ENCODE peak calls at places on chromosomes 16 and 17, in nine cellular contexts. D is GM12892, T is A549, J is body of pancreas, E is IMR-90, V is HepG2, O is heart left ventricle, B is stomach, A is adrenal gland. P is an unnamed sample.
A peak's percentile ranks its signal among the peaks of the same experiment; 100 is the strongest.

GRCh38 chr16:70474320-70475053 is 20.1 kb downstream of the FCSK start:
- DNase-seq in D (no peak), T (no peak), J (no peak), E (no peak), V (no peak), O (no peak), B (no peak), A (no peak), P (no peak)

GRCh38 chr16:79299154-79299799 is 301.3 kb downstream of the MAF start:
- DNase-seq in D (no peak), T (no peak), J (no peak), E (no peak), V (no peak), O (no peak), B (no peak), A (no peak), P (no peak)

GRCh38 chr17:18380471-18381157 is 3.0 kb downstream of the EVPLL start:
- DNase-seq in D (no peak), T (no peak), J (no peak), E (no peak), V (no peak), O (no peak), B (no peak), A (no peak), P (no peak)

GRCh38 chr17:9768381-9768934 is 22.9 kb downstream of the DHRS7C start:
- DNase-seq in D (no peak), T (peak; percentile 60), J (no peak), E (peak; percentile 16), V (peak; percentile 14), O (no peak), B (no peak), A (no peak), P (peak; percentile 36)

GRCh38 chr17:10094806-10095205 is 103.6 kb downstream of the GAS7 start:
- DNase-seq in D (no peak), T (no peak), J (no peak), E (no peak), V (no peak), O (no peak), B (no peak), A (no peak), P (no peak)

GRCh38 chr17:3985800-3986199 is 21.6 kb upstream of the ATP2A3 start:
- DNase-seq in D (no peak), T (no peak), J (no peak), E (no peak), V (no peak), O (no peak), B (no peak), A (no peak), P (no peak)

GRCh38 chr16:53207810-53208752 is 153.3 kb downstream of the CHD9 start:
- DNase-seq in D (peak; percentile 48), T (peak; percentile 92), J (peak; percentile 53), E (peak; percentile 83), V (peak; percentile 72), O (peak; percentile 43), B (peak; percentile 39), A (peak; percentile 48), P (peak; percentile 44)

GRCh38 chr16:64478258-64478906 is 643.5 kb downstream of the CDH11 start:
- DNase-seq in D (no peak), T (peak; percentile 11), J (peak; percentile 43), E (peak; percentile 54), V (peak; percentile 64), O (no peak), B (no peak), A (no peak), P (no peak)

GRCh38 chr17:72946696-72947095 is 145.8 kb downstream of the SLC39A11 start:
- DNase-seq in D (no peak), T (no peak), J (no peak), E (no peak), V (no peak), O (no peak), B (no peak), A (no peak), P (no peak)

GRCh38 chr16:53855056-53855455 is 151.1 kb downstream of the FTO start:
- DNase-seq in D (no peak), T (no peak), J (no peak), E (no peak), V (no peak), O (no peak), B (no peak), A (no peak), P (no peak)

DNA sequence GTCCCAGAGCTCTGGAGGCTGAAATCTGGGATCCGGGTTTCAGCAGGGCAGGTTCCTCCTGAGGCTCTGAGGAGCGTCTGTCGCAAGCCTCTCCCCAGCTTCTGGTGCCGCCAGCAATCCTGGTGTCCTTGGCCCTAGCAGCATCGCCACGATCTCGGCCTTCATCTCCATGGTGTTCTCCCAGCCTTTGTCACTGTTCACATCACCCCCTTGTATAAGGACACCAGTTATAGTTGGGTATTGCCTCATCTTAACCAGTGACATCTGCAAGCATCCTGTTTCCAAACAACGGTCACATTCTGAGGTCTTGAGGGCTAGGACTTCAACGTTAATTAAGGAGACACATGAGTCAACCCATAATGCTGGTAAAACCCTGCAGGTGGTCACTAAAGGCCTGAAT is 2.8 kb upstream of the PPP1R27 start:
- DNase-seq in D (no peak), T (no peak), J (no peak), E (peak; percentile 40), V (peak; percentile 71), O (no peak), B (no peak), A (no peak), P (no peak)
- TF ChIP-seq POLR2A in D (no peak), T (no peak), J (no peak), E (no peak), V (no peak), O (no peak), B (no peak), A (no peak), P (no peak)

GRCh38 chr17:82648165-82648668 is at the start of gene WDR45B:
- DNase-seq in D (peak; percentile 94), T (peak; percentile 99), J (peak; percentile 95), E (peak; percentile 98), V (peak; percentile 94), O (peak; percentile 96), B (peak; percentile 98), A (peak; percentile 95), P (peak; percentile 97)
- TF ChIP-seq POLR2A in D (peak; percentile 94), T (peak; percentile 98), J (peak; percentile 97), E (peak; percentile 96), V (peak; percentile 97), O (peak; percentile 95), B (peak; percentile 94), A (peak; percentile 99), P (peak; percentile 99)

GRCh38 chr17:28724500-28725165 is 1.4 kb downstream of the TLCD1 start:
- DNase-seq in D (no peak), T (peak; percentile 47), J (no peak), E (no peak), V (no peak), O (no peak), B (no peak), A (no peak), P (no peak)
- TF ChIP-seq POLR2A in D (no peak), T (no peak), J (no peak), E (no peak), V (peak; percentile 63), O (no peak), B (no peak), A (no peak), P (no peak)

DNA sequence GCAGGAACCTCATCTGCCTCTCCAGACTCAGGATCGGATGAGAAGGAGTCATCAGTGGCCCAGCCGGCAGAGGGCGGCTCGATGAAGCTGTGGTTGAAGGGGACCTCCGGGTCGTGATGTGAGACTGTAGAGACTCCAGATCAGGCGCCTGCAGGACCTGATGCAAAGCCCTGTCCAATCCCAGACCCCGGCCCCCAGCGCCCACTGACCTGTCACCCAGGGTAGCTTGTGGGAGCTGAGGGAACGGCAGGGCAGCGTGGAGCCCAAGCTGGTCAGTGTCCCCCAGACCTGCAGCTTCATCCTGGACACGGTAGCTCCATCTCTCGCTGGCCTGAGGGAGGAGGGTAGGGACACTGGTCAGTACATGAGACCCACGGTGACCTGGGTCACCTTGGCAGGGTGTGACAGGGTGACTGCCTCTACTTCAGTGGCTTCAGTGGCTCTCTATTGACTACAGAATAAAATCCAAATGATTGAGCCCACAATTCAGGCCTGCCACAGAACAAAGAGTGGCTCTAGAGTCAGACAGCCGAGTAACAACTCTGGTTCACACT is 8.2 kb upstream of the SLC43A2 start:
- DNase-seq in D (no peak), T (no peak), J (no peak), E (no peak), V (no peak), O (no peak), B (no peak), A (no peak), P (no peak)
- TF ChIP-seq POLR2A in D (no peak), T (no peak), J (no peak), E (no peak), V (no peak), O (no peak), B (no peak), A (no peak), P (no peak)

DNA sequence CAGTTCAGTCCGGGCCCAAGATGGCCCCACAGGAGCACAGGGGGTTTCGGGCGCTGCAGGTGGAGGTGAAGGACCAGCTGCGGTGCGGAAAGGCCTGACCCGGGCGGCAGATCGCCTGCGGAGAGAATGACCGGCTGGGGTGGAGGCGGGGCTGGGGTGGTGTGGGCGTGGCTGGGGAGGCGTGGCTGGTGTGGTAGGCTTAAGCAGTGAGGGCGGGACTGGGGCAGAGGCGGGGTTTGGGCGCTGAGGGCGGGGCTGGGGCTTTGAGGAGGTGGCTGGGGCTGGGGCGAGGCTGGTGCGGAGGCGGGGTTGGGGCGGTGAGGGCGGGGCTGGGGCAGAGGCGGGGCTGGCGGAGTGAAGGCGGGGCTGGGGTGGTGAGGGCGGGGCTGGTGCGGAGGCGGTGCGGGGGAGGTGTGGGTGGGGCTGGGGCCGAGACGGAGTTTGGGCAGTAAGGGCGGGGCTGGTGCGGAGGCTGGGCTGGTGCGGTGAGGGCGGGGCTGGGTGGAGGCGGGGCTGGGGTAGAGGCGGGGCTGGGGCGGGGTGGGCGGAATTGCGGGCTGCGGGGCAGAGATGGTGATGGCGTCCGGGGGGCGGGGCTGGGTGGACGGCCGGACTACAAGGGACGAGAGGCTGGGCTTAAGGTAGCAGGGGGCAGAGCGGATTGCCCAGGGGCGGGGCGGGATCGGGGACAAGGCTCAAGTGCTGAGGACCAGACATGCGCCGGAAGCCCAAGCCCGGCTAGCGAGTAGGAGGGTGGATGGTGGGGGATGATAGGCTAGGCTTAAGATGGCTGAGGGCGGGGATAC is 9.9 kb upstream of the GSDMA start:
- DNase-seq in D (peak; percentile 91), T (peak; percentile 98), J (peak; percentile 98), E (peak; percentile 92), V (peak; percentile 94), O (peak; percentile 98), B (peak; percentile 99), A (peak; percentile 98), P (peak; percentile 95)
- TF ChIP-seq POLR2A in D (peak; percentile 47), T (peak; percentile 74), J (peak; percentile 49), E (no peak), V (peak; percentile 77), O (peak; percentile 35), B (no peak), A (peak; percentile 26), P (peak; percentile 59)

GRCh38 chr17:1645207-1646171 is at the start of gene SCARF1:
- DNase-seq in D (no peak), T (no peak), J (no peak), E (no peak), V (no peak), O (peak; percentile 82), B (no peak), A (peak; percentile 61), P (no peak)
- TF ChIP-seq POLR2A in D (no peak), T (no peak), J (peak; percentile 30), E (no peak), V (no peak), O (peak; percentile 76), B (no peak), A (peak; percentile 7), P (no peak)

GRCh38 chr16:11835891-11836652 is 15.3 kb downstream of the RSL1D1 start:
- DNase-seq in D (no peak), T (no peak), J (no peak), E (peak; percentile 28), V (no peak), O (no peak), B (no peak), A (no peak), P (no peak)
- TF ChIP-seq POLR2A in D (no peak), T (no peak), J (no peak), E (no peak), V (peak; percentile 24), O (no peak), B (no peak), A (no peak), P (no peak)

P was measured in H54.